ENCODE peak calls at places on chromosome 17, in eight cellular contexts. One of them, this sample, is unnamed.

GRCh38 chr17:80374039-80374731 is 40.8 kb upstream of the ENDOV start:
- DNase-seq in activated naive CD8-positive, alpha-beta T cell treated with anti-CD3 and anti-CD28 coated beads, Interleukin-2, amount 10 ng/mL, durations not matched to agents 7 days and 5 days: no peak
- DNase-seq in CD8-positive, alpha-beta memory T cell: no peak
- DNase-seq in ELR: no peak
- DNase-seq in stimulated activated CD4-positive, alpha-beta T cell treated with anti-CD3 and anti-CD28 coated beads, Interleukin-2, amount 100 ng/mL, for 48 hours: no peak
- DNase-seq in PC-9: no peak
- DNase-seq in HFFc6: no peak
- DNase-seq in fibroblast of the aortic adventitia: no peak
- DNase-seq in this sample: no peak

GRCh38 chr17:45405250-45406086 is 27.2 kb downstream of the ARHGAP27 start:
- DNase-seq in activated naive CD8-positive, alpha-beta T cell treated with anti-CD3 and anti-CD28 coated beads, Interleukin-2, amount 10 ng/mL, durations not matched to agents 7 days and 5 days: no peak
- DNase-seq in CD8-positive, alpha-beta memory T cell: no peak
- DNase-seq in PC-9: no peak
- DNase-seq in HFFc6: no peak
- DNase-seq in ELR: peak
- DNase-seq in stimulated activated CD4-positive, alpha-beta T cell treated with anti-CD3 and anti-CD28 coated beads, Interleukin-2, amount 100 ng/mL, for 48 hours: no peak
- DNase-seq in fibroblast of the aortic adventitia: no peak
- DNase-seq in this sample: no peak

GRCh38 chr17:65547253-65547670 is 14.2 kb downstream of the AXIN2 start:
- DNase-seq in ELR: no peak
- DNase-seq in activated naive CD8-positive, alpha-beta T cell treated with anti-CD3 and anti-CD28 coated beads, Interleukin-2, amount 10 ng/mL, durations not matched to agents 7 days and 5 days: no peak
- DNase-seq in fibroblast of the aortic adventitia: peak
- DNase-seq in stimulated activated CD4-positive, alpha-beta T cell treated with anti-CD3 and anti-CD28 coated beads, Interleukin-2, amount 100 ng/mL, for 48 hours: no peak
- DNase-seq in HFFc6: no peak
- DNase-seq in CD8-positive, alpha-beta memory T cell: no peak
- DNase-seq in PC-9: no peak
- DNase-seq in this sample: no peak

GRCh38 chr17:571224-571623 is 143.4 kb downstream of the VPS53 start:
- DNase-seq in activated naive CD8-positive, alpha-beta T cell treated with anti-CD3 and anti-CD28 coated beads, Interleukin-2, amount 10 ng/mL, durations not matched to agents 7 days and 5 days: no peak
- DNase-seq in HFFc6: no peak
- DNase-seq in fibroblast of the aortic adventitia: no peak
- DNase-seq in stimulated activated CD4-positive, alpha-beta T cell treated with anti-CD3 and anti-CD28 coated beads, Interleukin-2, amount 100 ng/mL, for 48 hours: no peak
- DNase-seq in CD8-positive, alpha-beta memory T cell: no peak
- DNase-seq in ELR: no peak
- DNase-seq in PC-9: no peak
- DNase-seq in this sample: no peak

GRCh38 chr17:34609210-34609609 is 29.8 kb downstream of the TMEM132E start:
- DNase-seq in activated naive CD8-positive, alpha-beta T cell treated with anti-CD3 and anti-CD28 coated beads, Interleukin-2, amount 10 ng/mL, durations not matched to agents 7 days and 5 days: no peak
- DNase-seq in CD8-positive, alpha-beta memory T cell: no peak
- DNase-seq in ELR: no peak
- DNase-seq in HFFc6: no peak
- DNase-seq in stimulated activated CD4-positive, alpha-beta T cell treated with anti-CD3 and anti-CD28 coated beads, Interleukin-2, amount 100 ng/mL, for 48 hours: no peak
- DNase-seq in fibroblast of the aortic adventitia: no peak
- DNase-seq in PC-9: no peak
- DNase-seq in this sample: no peak

GRCh38 chr17:4998666-4999428 is 1.1 kb downstream of the KIF1C start:
- DNase-seq in PC-9: peak
- DNase-seq in CD8-positive, alpha-beta memory T cell: no peak
- DNase-seq in HFFc6: no peak
- DNase-seq in activated naive CD8-positive, alpha-beta T cell treated with anti-CD3 and anti-CD28 coated beads, Interleukin-2, amount 10 ng/mL, durations not matched to agents 7 days and 5 days: peak
- DNase-seq in fibroblast of the aortic adventitia: no peak
- DNase-seq in stimulated activated CD4-positive, alpha-beta T cell treated with anti-CD3 and anti-CD28 coated beads, Interleukin-2, amount 100 ng/mL, for 48 hours: no peak
- DNase-seq in ELR: peak
- DNase-seq in this sample: no peak

GRCh38 chr17:16934836-16935235 is 37.1 kb downstream of the TNFRSF13B start:
- DNase-seq in HFFc6: no peak
- DNase-seq in fibroblast of the aortic adventitia: no peak
- DNase-seq in PC-9: no peak
- DNase-seq in stimulated activated CD4-positive, alpha-beta T cell treated with anti-CD3 and anti-CD28 coated beads, Interleukin-2, amount 100 ng/mL, for 48 hours: no peak
- DNase-seq in ELR: no peak
- DNase-seq in activated naive CD8-positive, alpha-beta T cell treated with anti-CD3 and anti-CD28 coated beads, Interleukin-2, amount 10 ng/mL, durations not matched to agents 7 days and 5 days: no peak
- DNase-seq in CD8-positive, alpha-beta memory T cell: no peak
- DNase-seq in this sample: no peak

GRCh38 chr17:35088911-35089845 is 25.7 kb upstream of the RFFL start:
- DNase-seq in PC-9: peak
- DNase-seq in stimulated activated CD4-positive, alpha-beta T cell treated with anti-CD3 and anti-CD28 coated beads, Interleukin-2, amount 100 ng/mL, for 48 hours: peak
- DNase-seq in HFFc6: peak
- DNase-seq in activated naive CD8-positive, alpha-beta T cell treated with anti-CD3 and anti-CD28 coated beads, Interleukin-2, amount 10 ng/mL, durations not matched to agents 7 days and 5 days: peak
- DNase-seq in ELR: peak
- DNase-seq in CD8-positive, alpha-beta memory T cell: peak
- DNase-seq in fibroblast of the aortic adventitia: peak
- DNase-seq in this sample: peak

GRCh38 chr17:83173180-83173996 is 94.0 kb downstream of the METRNL start:
- DNase-seq in stimulated activated CD4-positive, alpha-beta T cell treated with anti-CD3 and anti-CD28 coated beads, Interleukin-2, amount 100 ng/mL, for 48 hours: no peak
- DNase-seq in PC-9: no peak
- DNase-seq in activated naive CD8-positive, alpha-beta T cell treated with anti-CD3 and anti-CD28 coated beads, Interleukin-2, amount 10 ng/mL, durations not matched to agents 7 days and 5 days: no peak
- DNase-seq in HFFc6: no peak
- DNase-seq in fibroblast of the aortic adventitia: no peak
- DNase-seq in ELR: no peak
- DNase-seq in CD8-positive, alpha-beta memory T cell: no peak
- DNase-seq in this sample: no peak

GRCh38 chr17:41530062-41531048 is 2.2 kb upstream of the KRT19 start:
- DNase-seq in fibroblast of the aortic adventitia: peak
- DNase-seq in stimulated activated CD4-positive, alpha-beta T cell treated with anti-CD3 and anti-CD28 coated beads, Interleukin-2, amount 100 ng/mL, for 48 hours: no peak
- DNase-seq in HFFc6: peak
- DNase-seq in ELR: peak
- DNase-seq in PC-9: peak
- DNase-seq in activated naive CD8-positive, alpha-beta T cell treated with anti-CD3 and anti-CD28 coated beads, Interleukin-2, amount 10 ng/mL, durations not matched to agents 7 days and 5 days: no peak
- DNase-seq in CD8-positive, alpha-beta memory T cell: no peak
- DNase-seq in this sample: peak

GRCh38 chr17:29434550-29434949 is 44.4 kb downstream of the TAOK1 start:
- DNase-seq in activated naive CD8-positive, alpha-beta T cell treated with anti-CD3 and anti-CD28 coated beads, Interleukin-2, amount 10 ng/mL, durations not matched to agents 7 days and 5 days: no peak
- DNase-seq in CD8-positive, alpha-beta memory T cell: no peak
- DNase-seq in stimulated activated CD4-positive, alpha-beta T cell treated with anti-CD3 and anti-CD28 coated beads, Interleukin-2, amount 100 ng/mL, for 48 hours: no peak
- DNase-seq in ELR: no peak
- DNase-seq in HFFc6: no peak
- DNase-seq in PC-9: no peak
- DNase-seq in fibroblast of the aortic adventitia: no peak
- DNase-seq in this sample: no peak

GRCh38 chr17:59361916-59362810 is 30.7 kb downstream of the YPEL2 start:
- DNase-seq in stimulated activated CD4-positive, alpha-beta T cell treated with anti-CD3 and anti-CD28 coated beads, Interleukin-2, amount 100 ng/mL, for 48 hours: no peak
- DNase-seq in CD8-positive, alpha-beta memory T cell: no peak
- DNase-seq in ELR: peak
- DNase-seq in HFFc6: peak
- DNase-seq in fibroblast of the aortic adventitia: peak
- DNase-seq in activated naive CD8-positive, alpha-beta T cell treated with anti-CD3 and anti-CD28 coated beads, Interleukin-2, amount 10 ng/mL, durations not matched to agents 7 days and 5 days: no peak
- DNase-seq in PC-9: no peak
- DNase-seq in this sample: no peak

GRCh38 chr17:28476076-28476475 is 2.6 kb downstream of the SLC13A2 start:
- DNase-seq in HFFc6: no peak
- DNase-seq in CD8-positive, alpha-beta memory T cell: no peak
- DNase-seq in fibroblast of the aortic adventitia: no peak
- DNase-seq in ELR: no peak
- DNase-seq in activated naive CD8-positive, alpha-beta T cell treated with anti-CD3 and anti-CD28 coated beads, Interleukin-2, amount 10 ng/mL, durations not matched to agents 7 days and 5 days: peak
- DNase-seq in PC-9: no peak
- DNase-seq in stimulated activated CD4-positive, alpha-beta T cell treated with anti-CD3 and anti-CD28 coated beads, Interleukin-2, amount 100 ng/mL, for 48 hours: no peak
- DNase-seq in this sample: no peak

GRCh38 chr17:50677851-50678375 is 29.8 kb downstream of the ANKRD40 start:
- DNase-seq in activated naive CD8-positive, alpha-beta T cell treated with anti-CD3 and anti-CD28 coated beads, Interleukin-2, amount 10 ng/mL, durations not matched to agents 7 days and 5 days: no peak
- DNase-seq in stimulated activated CD4-positive, alpha-beta T cell treated with anti-CD3 and anti-CD28 coated beads, Interleukin-2, amount 100 ng/mL, for 48 hours: no peak
- DNase-seq in PC-9: no peak
- DNase-seq in HFFc6: no peak
- DNase-seq in ELR: no peak
- DNase-seq in fibroblast of the aortic adventitia: no peak
- DNase-seq in CD8-positive, alpha-beta memory T cell: no peak
- DNase-seq in this sample: no peak

GRCh38 chr17:50681260-50682200 is 26.2 kb downstream of the ANKRD40 start:
- DNase-seq in activated naive CD8-positive, alpha-beta T cell treated with anti-CD3 and anti-CD28 coated beads, Interleukin-2, amount 10 ng/mL, durations not matched to agents 7 days and 5 days: no peak
- DNase-seq in fibroblast of the aortic adventitia: peak
- DNase-seq in HFFc6: peak
- DNase-seq in stimulated activated CD4-positive, alpha-beta T cell treated with anti-CD3 and anti-CD28 coated beads, Interleukin-2, amount 100 ng/mL, for 48 hours: no peak
- DNase-seq in PC-9: peak
- DNase-seq in ELR: peak
- DNase-seq in CD8-positive, alpha-beta memory T cell: no peak
- DNase-seq in this sample: peak

GRCh38 chr17:37446027-37446426 is 39.3 kb downstream of the TADA2A start:
- DNase-seq in CD8-positive, alpha-beta memory T cell: no peak
- DNase-seq in stimulated activated CD4-positive, alpha-beta T cell treated with anti-CD3 and anti-CD28 coated beads, Interleukin-2, amount 100 ng/mL, for 48 hours: no peak
- DNase-seq in activated naive CD8-positive, alpha-beta T cell treated with anti-CD3 and anti-CD28 coated beads, Interleukin-2, amount 10 ng/mL, durations not matched to agents 7 days and 5 days: no peak
- DNase-seq in PC-9: peak
- DNase-seq in fibroblast of the aortic adventitia: no peak
- DNase-seq in ELR: no peak
- DNase-seq in HFFc6: no peak
- DNase-seq in this sample: no peak

GRCh38 chr17:82345151-82345976 is 11.8 kb upstream of the SECTM1 start:
- DNase-seq in fibroblast of the aortic adventitia: no peak
- DNase-seq in stimulated activated CD4-positive, alpha-beta T cell treated with anti-CD3 and anti-CD28 coated beads, Interleukin-2, amount 100 ng/mL, for 48 hours: no peak
- DNase-seq in ELR: no peak
- DNase-seq in PC-9: no peak
- DNase-seq in HFFc6: no peak
- DNase-seq in activated naive CD8-positive, alpha-beta T cell treated with anti-CD3 and anti-CD28 coated beads, Interleukin-2, amount 10 ng/mL, durations not matched to agents 7 days and 5 days: no peak
- DNase-seq in CD8-positive, alpha-beta memory T cell: no peak
- DNase-seq in this sample: no peak

GRCh38 chr17:17533901-17534441 is 37.8 kb upstream of the RASD1 start:
- DNase-seq in activated naive CD8-positive, alpha-beta T cell treated with anti-CD3 and anti-CD28 coated beads, Interleukin-2, amount 10 ng/mL, durations not matched to agents 7 days and 5 days: no peak
- DNase-seq in PC-9: no peak
- DNase-seq in ELR: no peak
- DNase-seq in fibroblast of the aortic adventitia: no peak
- DNase-seq in stimulated activated CD4-positive, alpha-beta T cell treated with anti-CD3 and anti-CD28 coated beads, Interleukin-2, amount 100 ng/mL, for 48 hours: no peak
- DNase-seq in CD8-positive, alpha-beta memory T cell: no peak
- DNase-seq in HFFc6: no peak
- DNase-seq in this sample: no peak

GRCh38 chr17:1624650-1625049 is 4.0 kb downstream of the SLC43A2 start:
- DNase-seq in CD8-positive, alpha-beta memory T cell: no peak
- DNase-seq in activated naive CD8-positive, alpha-beta T cell treated with anti-CD3 and anti-CD28 coated beads, Interleukin-2, amount 10 ng/mL, durations not matched to agents 7 days and 5 days: no peak
- DNase-seq in HFFc6: no peak
- DNase-seq in fibroblast of the aortic adventitia: no peak
- DNase-seq in stimulated activated CD4-positive, alpha-beta T cell treated with anti-CD3 and anti-CD28 coated beads, Interleukin-2, amount 100 ng/mL, for 48 hours: no peak
- DNase-seq in ELR: no peak
- DNase-seq in PC-9: no peak
- DNase-seq in this sample: no peak

GRCh38 chr17:74435775-74436359 is 4.0 kb downstream of the GPRC5C start:
- DNase-seq in CD8-positive, alpha-beta memory T cell: no peak
- DNase-seq in activated naive CD8-positive, alpha-beta T cell treated with anti-CD3 and anti-CD28 coated beads, Interleukin-2, amount 10 ng/mL, durations not matched to agents 7 days and 5 days: no peak
- DNase-seq in HFFc6: no peak
- DNase-seq in PC-9: no peak
- DNase-seq in ELR: no peak
- DNase-seq in fibroblast of the aortic adventitia: no peak
- DNase-seq in stimulated activated CD4-positive, alpha-beta T cell treated with anti-CD3 and anti-CD28 coated beads, Interleukin-2, amount 100 ng/mL, for 48 hours: no peak
- DNase-seq in this sample: no peak

GRCh38 chr17:38333635-38334295 is 10.0 kb downstream of the GPR179 start:
- DNase-seq in PC-9: peak
- DNase-seq in activated naive CD8-positive, alpha-beta T cell treated with anti-CD3 and anti-CD28 coated beads, Interleukin-2, amount 10 ng/mL, durations not matched to agents 7 days and 5 days: peak
- DNase-seq in ELR: peak
- DNase-seq in HFFc6: no peak
- DNase-seq in stimulated activated CD4-positive, alpha-beta T cell treated with anti-CD3 and anti-CD28 coated beads, Interleukin-2, amount 100 ng/mL, for 48 hours: peak
- DNase-seq in CD8-positive, alpha-beta memory T cell: peak
- DNase-seq in fibroblast of the aortic adventitia: no peak
- DNase-seq in this sample: no peak

GRCh38 chr17:16273499-16273898 is 56.5 kb downstream of the PIGL start:
- DNase-seq in HFFc6: peak
- DNase-seq in PC-9: no peak
- DNase-seq in fibroblast of the aortic adventitia: peak
- DNase-seq in CD8-positive, alpha-beta memory T cell: no peak
- DNase-seq in activated naive CD8-positive, alpha-beta T cell treated with anti-CD3 and anti-CD28 coated beads, Interleukin-2, amount 10 ng/mL, durations not matched to agents 7 days and 5 days: no peak
- DNase-seq in stimulated activated CD4-positive, alpha-beta T cell treated with anti-CD3 and anti-CD28 coated beads, Interleukin-2, amount 100 ng/mL, for 48 hours: no peak
- DNase-seq in ELR: peak
- DNase-seq in this sample: no peak

GRCh38 chr17:29251969-29252866 is 5.6 kb downstream of the CRYBA1 start:
- DNase-seq in ELR: peak
- DNase-seq in PC-9: no peak
- DNase-seq in activated naive CD8-positive, alpha-beta T cell treated with anti-CD3 and anti-CD28 coated beads, Interleukin-2, amount 10 ng/mL, durations not matched to agents 7 days and 5 days: no peak
- DNase-seq in HFFc6: peak
- DNase-seq in stimulated activated CD4-positive, alpha-beta T cell treated with anti-CD3 and anti-CD28 coated beads, Interleukin-2, amount 100 ng/mL, for 48 hours: no peak
- DNase-seq in CD8-positive, alpha-beta memory T cell: no peak
- DNase-seq in fibroblast of the aortic adventitia: peak
- DNase-seq in this sample: peak

GRCh38 chr17:32854834-32855389 is 22.0 kb downstream of the MYO1D start:
- DNase-seq in ELR: no peak
- DNase-seq in PC-9: no peak
- DNase-seq in CD8-positive, alpha-beta memory T cell: no peak
- DNase-seq in stimulated activated CD4-positive, alpha-beta T cell treated with anti-CD3 and anti-CD28 coated beads, Interleukin-2, amount 100 ng/mL, for 48 hours: no peak
- DNase-seq in fibroblast of the aortic adventitia: no peak
- DNase-seq in HFFc6: no peak
- DNase-seq in activated naive CD8-positive, alpha-beta T cell treated with anti-CD3 and anti-CD28 coated beads, Interleukin-2, amount 10 ng/mL, durations not matched to agents 7 days and 5 days: no peak
- DNase-seq in this sample: no peak

GRCh38 chr17:31696703-31697325 is 162.2 kb downstream of the COPRS start:
- DNase-seq in HFFc6: no peak
- DNase-seq in PC-9: no peak
- DNase-seq in fibroblast of the aortic adventitia: no peak
- DNase-seq in CD8-positive, alpha-beta memory T cell: no peak
- DNase-seq in ELR: no peak
- DNase-seq in activated naive CD8-positive, alpha-beta T cell treated with anti-CD3 and anti-CD28 coated beads, Interleukin-2, amount 10 ng/mL, durations not matched to agents 7 days and 5 days: no peak
- DNase-seq in stimulated activated CD4-positive, alpha-beta T cell treated with anti-CD3 and anti-CD28 coated beads, Interleukin-2, amount 100 ng/mL, for 48 hours: no peak
- DNase-seq in this sample: no peak

GRCh38 chr17:82978765-82979349 is 100.6 kb upstream of the METRNL start:
- DNase-seq in fibroblast of the aortic adventitia: no peak
- DNase-seq in activated naive CD8-positive, alpha-beta T cell treated with anti-CD3 and anti-CD28 coated beads, Interleukin-2, amount 10 ng/mL, durations not matched to agents 7 days and 5 days: no peak
- DNase-seq in HFFc6: no peak
- DNase-seq in ELR: no peak
- DNase-seq in stimulated activated CD4-positive, alpha-beta T cell treated with anti-CD3 and anti-CD28 coated beads, Interleukin-2, amount 100 ng/mL, for 48 hours: no peak
- DNase-seq in CD8-positive, alpha-beta memory T cell: no peak
- DNase-seq in PC-9: no peak
- DNase-seq in this sample: peak

GRCh38 chr17:49422714-49423113 is 8.0 kb upstream of the PHB1 start:
- DNase-seq in activated naive CD8-positive, alpha-beta T cell treated with anti-CD3 and anti-CD28 coated beads, Interleukin-2, amount 10 ng/mL, durations not matched to agents 7 days and 5 days: no peak
- DNase-seq in HFFc6: no peak
- DNase-seq in PC-9: no peak
- DNase-seq in stimulated activated CD4-positive, alpha-beta T cell treated with anti-CD3 and anti-CD28 coated beads, Interleukin-2, amount 100 ng/mL, for 48 hours: no peak
- DNase-seq in CD8-positive, alpha-beta memory T cell: no peak
- DNase-seq in ELR: no peak
- DNase-seq in fibroblast of the aortic adventitia: no peak
- DNase-seq in this sample: no peak

GRCh38 chr17:38338053-38338452 is 5.7 kb downstream of the GPR179 start:
- DNase-seq in PC-9: no peak
- DNase-seq in stimulated activated CD4-positive, alpha-beta T cell treated with anti-CD3 and anti-CD28 coated beads, Interleukin-2, amount 100 ng/mL, for 48 hours: no peak
- DNase-seq in HFFc6: no peak
- DNase-seq in CD8-positive, alpha-beta memory T cell: no peak
- DNase-seq in activated naive CD8-positive, alpha-beta T cell treated with anti-CD3 and anti-CD28 coated beads, Interleukin-2, amount 10 ng/mL, durations not matched to agents 7 days and 5 days: no peak
- DNase-seq in ELR: no peak
- DNase-seq in fibroblast of the aortic adventitia: no peak
- DNase-seq in this sample: no peak

GRCh38 chr17:17613708-17614114 is 22.2 kb upstream of the PEMT start:
- DNase-seq in fibroblast of the aortic adventitia: peak
- DNase-seq in HFFc6: peak
- DNase-seq in CD8-positive, alpha-beta memory T cell: no peak
- DNase-seq in ELR: peak
- DNase-seq in stimulated activated CD4-positive, alpha-beta T cell treated with anti-CD3 and anti-CD28 coated beads, Interleukin-2, amount 100 ng/mL, for 48 hours: peak
- DNase-seq in PC-9: peak
- DNase-seq in activated naive CD8-positive, alpha-beta T cell treated with anti-CD3 and anti-CD28 coated beads, Interleukin-2, amount 10 ng/mL, durations not matched to agents 7 days and 5 days: no peak
- DNase-seq in this sample: peak

GRCh38 chr17:77155125-77155524 is 14.4 kb downstream of the SEC14L1 start:
- DNase-seq in ELR: no peak
- DNase-seq in CD8-positive, alpha-beta memory T cell: no peak
- DNase-seq in activated naive CD8-positive, alpha-beta T cell treated with anti-CD3 and anti-CD28 coated beads, Interleukin-2, amount 10 ng/mL, durations not matched to agents 7 days and 5 days: no peak
- DNase-seq in fibroblast of the aortic adventitia: no peak
- DNase-seq in stimulated activated CD4-positive, alpha-beta T cell treated with anti-CD3 and anti-CD28 coated beads, Interleukin-2, amount 100 ng/mL, for 48 hours: no peak
- DNase-seq in PC-9: no peak
- DNase-seq in HFFc6: no peak
- DNase-seq in this sample: no peak

GRCh38 chr17:76276461-76277299 is 11.5 kb downstream of the UBALD2 start:
- DNase-seq in fibroblast of the aortic adventitia: peak
- DNase-seq in activated naive CD8-positive, alpha-beta T cell treated with anti-CD3 and anti-CD28 coated beads, Interleukin-2, amount 10 ng/mL, durations not matched to agents 7 days and 5 days: no peak
- DNase-seq in CD8-positive, alpha-beta memory T cell: no peak
- DNase-seq in HFFc6: peak
- DNase-seq in stimulated activated CD4-positive, alpha-beta T cell treated with anti-CD3 and anti-CD28 coated beads, Interleukin-2, amount 100 ng/mL, for 48 hours: no peak
- DNase-seq in ELR: peak
- DNase-seq in PC-9: peak
- DNase-seq in this sample: peak

GRCh38 chr17:12664894-12665262 is 812 bp upstream of the MYOCD start:
- DNase-seq in ELR: peak
- DNase-seq in HFFc6: no peak
- DNase-seq in PC-9: no peak
- DNase-seq in stimulated activated CD4-positive, alpha-beta T cell treated with anti-CD3 and anti-CD28 coated beads, Interleukin-2, amount 100 ng/mL, for 48 hours: no peak
- DNase-seq in fibroblast of the aortic adventitia: no peak
- DNase-seq in CD8-positive, alpha-beta memory T cell: no peak
- DNase-seq in activated naive CD8-positive, alpha-beta T cell treated with anti-CD3 and anti-CD28 coated beads, Interleukin-2, amount 10 ng/mL, durations not matched to agents 7 days and 5 days: no peak
- DNase-seq in this sample: no peak

GRCh38 chr17:59830846-59831486 is 61.8 kb downstream of the TUBD1 start:
- DNase-seq in CD8-positive, alpha-beta memory T cell: no peak
- DNase-seq in fibroblast of the aortic adventitia: no peak
- DNase-seq in ELR: no peak
- DNase-seq in PC-9: no peak
- DNase-seq in activated naive CD8-positive, alpha-beta T cell treated with anti-CD3 and anti-CD28 coated beads, Interleukin-2, amount 10 ng/mL, durations not matched to agents 7 days and 5 days: no peak
- DNase-seq in HFFc6: no peak
- DNase-seq in stimulated activated CD4-positive, alpha-beta T cell treated with anti-CD3 and anti-CD28 coated beads, Interleukin-2, amount 100 ng/mL, for 48 hours: no peak
- DNase-seq in this sample: no peak

GRCh38 chr17:68294617-68295016 is 3.3 kb downstream of the ARSG start:
- DNase-seq in CD8-positive, alpha-beta memory T cell: no peak
- DNase-seq in stimulated activated CD4-positive, alpha-beta T cell treated with anti-CD3 and anti-CD28 coated beads, Interleukin-2, amount 100 ng/mL, for 48 hours: no peak
- DNase-seq in HFFc6: no peak
- DNase-seq in activated naive CD8-positive, alpha-beta T cell treated with anti-CD3 and anti-CD28 coated beads, Interleukin-2, amount 10 ng/mL, durations not matched to agents 7 days and 5 days: no peak
- DNase-seq in ELR: no peak
- DNase-seq in fibroblast of the aortic adventitia: no peak
- DNase-seq in PC-9: no peak
- DNase-seq in this sample: no peak